ENCODE peak calls at places on chromosomes 1 and 21, in four cellular contexts. T is activated B cell treated with CpG ODN at 0.5 μM for 24 hours, R is WERI-Rb-1, X is Panc1. O is an unnamed sample.
A peak's percentile ranks its signal among the peaks of the same experiment; 100 is the strongest.

GRCh38 chr1:88302843-88303486 is 381.1 kb upstream of the PKN2 start:
- DNase-seq in R (peak; percentile 16), T (no peak), X (peak; percentile 5), O (no peak)

GRCh38 chr1:182095946-182096345 is 34.4 kb upstream of the ZNF648 start:
- DNase-seq in R (no peak), T (no peak), X (no peak), O (no peak)

GRCh38 chr21:38725196-38726157 is 80.3 kb upstream of the ETS2 start:
- DNase-seq in T (no peak), R (no peak), X (no peak), O (no peak)

GRCh38 chr1:2086446-2087082 is 36.4 kb downstream of the PRKCZ start:
- DNase-seq in T (no peak), R (no peak), X (no peak), O (no peak)

GRCh38 chr21:34524671-34525601 is 12.9 kb upstream of the KCNE1 start:
- DNase-seq in R (peak; percentile 68), T (no peak), X (no peak), O (no peak)

GRCh38 chr1:23908453-23909341 is 4.5 kb downstream of the CNR2 start:
- DNase-seq in R (no peak), X (no peak), T (peak; percentile 59), O (no peak)

GRCh38 chr1:9838946-9839345 is 15.2 kb upstream of the CLSTN1 start:
- DNase-seq in R (no peak), X (no peak), T (no peak), O (no peak)

GRCh38 chr1:85289207-85289847 is 12.9 kb upstream of the BCL10 start:
- DNase-seq in R (no peak), T (no peak), X (peak; percentile 99), O (no peak)

GRCh38 chr1:5822726-5823125 is 169.5 kb downstream of the NPHP4 start:
- DNase-seq in T (no peak), R (no peak), X (no peak), O (no peak)

GRCh38 chr1:26070808-26071342 is 3.4 kb upstream of the TRIM63 start:
- DNase-seq in T (no peak), R (no peak), X (no peak), O (no peak)

GRCh38 chr1:158819461-158820443 is 11.4 kb upstream of the MNDA start:
- DNase-seq in X (no peak), T (no peak), R (no peak), O (no peak)

GRCh38 chr21:37509802-37510393 is 143.3 kb downstream of the DYRK1A start:
- DNase-seq in R (no peak), X (no peak), T (no peak), O (no peak)

GRCh38 chr1:1046243-1046642 is 26.3 kb downstream of the AGRN start:
- DNase-seq in R (no peak), X (no peak), T (no peak), O (no peak)

GRCh38 chr1:97883823-97884222 is 37.0 kb downstream of the DPYD start:
- DNase-seq in T (no peak), X (no peak), R (no peak), O (no peak)

GRCh38 chr1:165369255-165369848 is 12.8 kb upstream of the LMX1A start:
- DNase-seq in R (peak; percentile 65), X (peak; percentile 36), T (no peak), O (peak; percentile 10)

GRCh38 chr1:227214170-227214569 is 104.1 kb downstream of the CDC42BPA start:
- DNase-seq in T (no peak), R (no peak), X (no peak), O (no peak)

GRCh38 chr1:216379441-216379840 is 43.8 kb downstream of the USH2A start:
- DNase-seq in X (no peak), R (no peak), T (no peak), O (peak; percentile 47)

GRCh38 chr1:54118704-54119103 is 34.1 kb downstream of the CDCP2 start:
- DNase-seq in T (no peak), R (no peak), X (no peak), O (no peak)

GRCh38 chr1:67642694-67643093 is 42.3 kb upstream of the GADD45A start:
- DNase-seq in T (no peak), R (no peak), X (no peak), O (no peak)

GRCh38 chr1:46445773-46446256 is 43.8 kb upstream of the DMBX1 start:
- DNase-seq in R (peak; percentile 46), X (no peak), T (no peak), O (no peak)

GRCh38 chr1:209823143-209824041 is 4.4 kb upstream of the UTP25 start:
- DNase-seq in R (no peak), T (no peak), X (no peak), O (no peak)

GRCh38 chr1:75693551-75693950 is 31.0 kb upstream of the ACADM start:
- DNase-seq in T (no peak), X (no peak), R (no peak), O (no peak)

GRCh38 chr1:210739627-210740026 is 394.3 kb downstream of the KCNH1 start:
- DNase-seq in R (no peak), T (no peak), X (no peak), O (no peak)

GRCh38 chr1:94322696-94323095 is 85.3 kb upstream of the ARHGAP29 start:
- DNase-seq in R (no peak), T (no peak), X (peak; percentile 76), O (no peak)

GRCh38 chr1:84298336-84298687 is 3.2 kb upstream of the SAMD13 start:
- DNase-seq in X (no peak), T (peak; percentile 58), R (peak; percentile 55), O (peak; percentile 9)

GRCh38 chr1:165763442-165763841 is 5.2 kb downstream of the TMCO1 start:
- DNase-seq in X (no peak), T (no peak), R (no peak), O (no peak)

O was measured in NCI-H524.